ENCODE peak calls at places on chromosomes 13 and 19, in four cellular contexts. G is sigmoid colon, P is H7, R is HAP-1. T is an unnamed sample.

GRCh38 chr13:73465629-73465974 is 406.8 kb downstream of the KLF5 start:
- DNase-seq in G (no peak), P (no peak), R (no peak), T (peak; percentile 92)

GRCh38 chr19:47699360-47699917 is 13.8 kb upstream of the EHD2 start:
- DNase-seq in G (no peak), P (peak; percentile 96), R (peak; percentile 83), T (peak; percentile 17)

GRCh38 chr19:35093941-35094647 is 21.5 kb upstream of the FXYD3 start:
- DNase-seq in P (no peak), G (no peak), R (no peak), T (no peak)

GRCh38 chr19:55683449-55684261 is 8.6 kb downstream of the EPN1 start:
- DNase-seq in G (no peak), P (no peak), R (no peak), T (peak; percentile 97)

GRCh38 chr13:77740931-77741586 is 43.6 kb downstream of the SLAIN1 start:
- DNase-seq in P (no peak), G (no peak), R (no peak), T (no peak)

GRCh38 chr19:55641376-55642152 is 762 bp downstream of the ZNF580 start:
- DNase-seq in R (no peak), P (peak; percentile 73), G (peak; percentile 75), T (no peak)

GRCh38 chr13:21010621-21011020 is 50.8 kb downstream of the LATS2 start:
- DNase-seq in R (no peak), G (no peak), P (no peak), T (no peak)

GRCh38 chr13:38803566-38803965 is 116.7 kb downstream of the FREM2 start:
- DNase-seq in R (no peak), P (no peak), G (no peak), T (no peak)

GRCh38 chr19:42198676-42199439 is 18.6 kb downstream of the DEDD2 start:
- DNase-seq in P (no peak), R (no peak), G (no peak), T (peak; percentile 68)

GRCh38 chr13:103961129-103961528 is 894.9 kb upstream of the SLC10A2 start:
- DNase-seq in R (no peak), P (no peak), G (no peak), T (no peak)

GRCh38 chr13:47147784-47148062 is 250.9 kb upstream of the HTR2A start:
- DNase-seq in G (no peak), P (no peak), R (no peak), T (no peak)

GRCh38 chr13:79810671-79811070 is 329.7 kb downstream of the NDFIP2 start:
- DNase-seq in P (peak; percentile 20), R (no peak), G (no peak), T (no peak)

GRCh38 chr13:19818223-19818842 is 35.6 kb upstream of the PSPC1 start:
- DNase-seq in G (no peak), R (peak; percentile 48), P (peak; percentile 89), T (peak; percentile 1)

GRCh38 chr13:34164585-34164984 is 346.6 kb downstream of the RFC3 start:
- DNase-seq in R (no peak), G (no peak), P (no peak), T (no peak)

GRCh38 chr13:112202966-112203365 is 136.0 kb downstream of the SOX1 start:
- DNase-seq in P (no peak), G (no peak), R (no peak), T (no peak)
- H3K27me3 ChIP-seq in P (peaks cover 31% of the 10 kb centered on the region), G (peaks cover 81% of the 10 kb centered on the region), R (peaks cover 24% of the 10 kb centered on the region), T (peaks cover 13% of the 10 kb centered on the region)

GRCh38 chr19:4376245-4376990 is 23.9 kb downstream of the SH3GL1 start:
- DNase-seq in P (peak; percentile 59), G (no peak), R (no peak), T (no peak)

GRCh38 chr19:4379383-4380253 is 20.7 kb downstream of the SH3GL1 start:
- DNase-seq in G (peak; percentile 71), P (no peak), R (no peak), T (peak; percentile 84)

GRCh38 chr19:4378886-4379285 is 21.5 kb downstream of the SH3GL1 start:
- DNase-seq in P (no peak), R (no peak), G (no peak), T (no peak)

GRCh38 chr19:4376991-4377781 is 23.2 kb downstream of the SH3GL1 start:
- DNase-seq in G (peak; percentile 61), R (no peak), P (peak; percentile 47), T (peak; percentile 72)

GRCh38 chr19:4380254-4380727 is 20.1 kb downstream of the SH3GL1 start:
- DNase-seq in R (no peak), P (peak; percentile 48), G (peak; percentile 73), T (peak; percentile 42)
- H3K4me3 ChIP-seq in R (no peak overlapping the region), P (no peak overlapping the region), G (no peak overlapping the region), T (no peak overlapping the region)

GRCh38 chr19:6250024-6250605 is 29.7 kb downstream of the MLLT1 start:
- DNase-seq in R (no peak), G (no peak), P (no peak), T (no peak)

GRCh38 chr19:6250909-6251308 is 28.9 kb downstream of the MLLT1 start:
- DNase-seq in G (no peak), P (no peak), R (no peak), T (no peak)

GRCh38 chr19:6248341-6248740 is 31.4 kb downstream of the MLLT1 start:
- DNase-seq in G (no peak), R (no peak), P (no peak), T (no peak)

GRCh38 chr19:6248856-6249255 is 30.9 kb downstream of the MLLT1 start:
- DNase-seq in P (no peak), R (no peak), G (no peak), T (no peak)

GRCh38 chr19:6249296-6249695 is 30.5 kb downstream of the MLLT1 start:
- DNase-seq in P (no peak), R (no peak), G (no peak), T (no peak)
- H3K27me3 ChIP-seq in P (no peaks in the 10 kb centered on the region), R (no peaks in the 10 kb centered on the region), G (no peaks in the 10 kb centered on the region), T (no peaks in the 10 kb centered on the region)

GRCh38 chr19:5436948-5437306 is 18.3 kb upstream of the ZNRF4 start:
- DNase-seq in R (no peak), P (no peak), G (no peak), T (no peak)
- H3K4me3 ChIP-seq in R (peak overlapping the region; percentile 35), P (peak overlapping the region; percentile 66), G (no peak overlapping the region), T (no peak overlapping the region)

DNA sequence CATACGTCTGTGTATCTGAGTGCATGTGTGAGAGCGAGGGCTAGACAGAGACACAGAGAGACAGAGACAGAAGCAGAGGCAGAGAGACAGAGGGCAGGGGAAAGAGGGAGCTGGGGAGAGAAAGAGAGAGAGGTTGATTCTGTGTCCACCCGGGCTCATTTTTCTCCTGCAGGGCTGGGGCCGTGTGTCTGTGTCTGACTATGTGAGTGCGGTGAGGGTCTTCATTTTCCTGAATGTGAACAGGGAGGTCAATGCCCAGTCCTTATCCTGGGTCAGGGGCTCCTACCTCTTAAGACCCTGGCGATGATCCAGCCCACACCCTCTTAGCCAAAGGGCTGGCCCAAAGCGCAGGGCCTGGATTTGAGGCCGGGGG is 17.7 kb downstream of the LRRC4B start:
- DNase-seq in G (no peak), P (no peak), R (no peak), T (no peak)
- H3K27me3 ChIP-seq in G (peaks cover 71% of the 10 kb centered on the region), P (peaks cover 55% of the 10 kb centered on the region), R (peaks cover 19% of the 10 kb centered on the region), T (no peaks in the 10 kb centered on the region)

GRCh38 chr19:1522838-1523237 is 1.0 kb upstream of the PLK5 start:
- DNase-seq in R (no peak), P (no peak), G (no peak), T (no peak)
- H3K4me3 ChIP-seq in R (no peak overlapping the region), P (no peak overlapping the region), G (no peak overlapping the region), T (no peak overlapping the region)